ENCODE peak calls at places on chromosomes 1 and 21, in eight cellular contexts. S is central memory CD4-positive, alpha-beta T cell; P is stimulated activated CD4-positive, alpha-beta T cell treated with anti-CD3 and anti-CD28 coated beads, TNF-alpha, amount 100 ng/mL, for 4 hours; I is progenitor cell of endocrine pancreas; T is dorsolateral prefrontal cortex; G is RCC 7860; A is transverse colon; Y is SJSA1. R is an unnamed sample.

GRCh38 chr21:33894736-33895288 is 20.8 kb downstream of the ATP5PO start:
- DNase-seq in T (peak), G (peak), Y (peak), S (peak), A (peak), P (peak), I (peak), R (peak)

GRCh38 chr1:24277420-24278169 is 41.6 kb upstream of the GRHL3 start:
- DNase-seq in G (peak), S (no peak), T (no peak), P (no peak), Y (no peak), A (no peak), I (no peak), R (no peak)

GRCh38 chr1:22447581-22448215 is 4.0 kb upstream of the ZBTB40 start:
- DNase-seq in G (peak), S (no peak), Y (peak), T (no peak), P (no peak), I (no peak), A (no peak), R (no peak)

GRCh38 chr1:163119707-163120106 is 50.5 kb downstream of the RGS4 start:
- DNase-seq in Y (no peak), A (no peak), S (no peak), G (no peak), T (no peak), P (no peak), I (no peak), R (no peak)

GRCh38 chr1:25431495-25432363 is 1.0 kb downstream of the MACO1 start:
- DNase-seq in Y (peak), G (no peak), P (no peak), I (no peak), T (no peak), S (no peak), A (no peak), R (no peak)

GRCh38 chr1:23424171-23424959 is at the start of gene TCEA3:
- DNase-seq in I (no peak), Y (no peak), P (no peak), S (peak), A (peak), G (no peak), T (no peak), R (no peak)

GRCh38 chr1:44932151-44932550 is 54.2 kb downstream of the EIF2B3 start:
- DNase-seq in S (no peak), I (no peak), A (no peak), G (no peak), P (no peak), T (no peak), Y (no peak), R (no peak)

GRCh38 chr1:100308777-100309176 is 42.8 kb downstream of the RTCA start:
- DNase-seq in I (no peak), P (no peak), G (no peak), A (no peak), S (no peak), Y (no peak), T (no peak), R (no peak)

GRCh38 chr1:184405094-184405493 is 18.3 kb downstream of the C1orf21 start:
- DNase-seq in T (no peak), I (no peak), S (no peak), G (no peak), P (no peak), A (no peak), Y (no peak), R (no peak)

GRCh38 chr1:29749021-29749420 is 512.7 kb downstream of the PTPRU start:
- DNase-seq in S (no peak), P (no peak), I (no peak), G (no peak), T (no peak), A (no peak), Y (no peak), R (no peak)

GRCh38 chr21:15992171-15992570 is 262.4 kb downstream of the USP25 start:
- DNase-seq in S (no peak), P (no peak), G (peak), Y (no peak), A (no peak), T (no peak), I (no peak), R (no peak)